ENCODE peak calls at places on chromosomes 4 and X, in seven cellular contexts. Y is IMR-90, H is mesenchymal stem cell, D is H9, T is mesendoderm, V is H1, Q is trophoblast cell. F is an unnamed sample.

GRCh38 chr4:187167126-187167525 is 443.5 kb upstream of the FAT1 start:
- DNase-seq in V (no peak), H (no peak), T (no peak), Q (peak), D (no peak), Y (no peak), F (no peak)

GRCh38 chr4:120816385-120816784 is 106.1 kb downstream of the PRDM5 start:
- DNase-seq in Q (no peak), Y (no peak), D (no peak), V (no peak), T (no peak), H (no peak), F (no peak)

GRCh38 chr4:188299161-188299560 is 159.9 kb downstream of the TRIML1 start:
- DNase-seq in T (peak), V (no peak), Y (peak), D (no peak), H (no peak), Q (no peak), F (no peak)

GRCh38 chrX:4239650-4240540 is 526.4 kb upstream of the PRKX start:
- DNase-seq in V (no peak), Q (no peak), Y (no peak), H (no peak), T (no peak), D (no peak), F (no peak)

GRCh38 chrX:49910344-49910743 is 12.1 kb upstream of the CLCN5 start:
- DNase-seq in Y (no peak), H (peak), D (no peak), T (no peak), Q (no peak), V (no peak), F (no peak)

GRCh38 chr4:1239141-1239948 is 9.6 kb downstream of the CTBP1 start:
- DNase-seq in Y (no peak), T (no peak), H (no peak), Q (no peak), V (no peak), D (no peak), F (no peak)

GRCh38 chr4:20773144-20773997 is 73.1 kb downstream of the PACRGL start:
- DNase-seq in V (peak), Y (peak), H (peak), T (peak), D (peak), Q (peak), F (peak)

GRCh38 chrX:8030361-8030760 is 103.1 kb upstream of the PNPLA4 start:
- DNase-seq in T (no peak), H (no peak), Y (no peak), Q (no peak), V (no peak), D (no peak), F (no peak)

GRCh38 chr4:184807261-184807660 is 18.5 kb downstream of the ACSL1 start:
- DNase-seq in Y (no peak), H (no peak), Q (no peak), V (no peak), T (no peak), D (no peak), F (no peak)
- H3K4me2 ChIP-seq in Y (no peak), H (no peak), Q (no peak), V (no peak), T (no peak), D (no peak), F (no peak)

DNA sequence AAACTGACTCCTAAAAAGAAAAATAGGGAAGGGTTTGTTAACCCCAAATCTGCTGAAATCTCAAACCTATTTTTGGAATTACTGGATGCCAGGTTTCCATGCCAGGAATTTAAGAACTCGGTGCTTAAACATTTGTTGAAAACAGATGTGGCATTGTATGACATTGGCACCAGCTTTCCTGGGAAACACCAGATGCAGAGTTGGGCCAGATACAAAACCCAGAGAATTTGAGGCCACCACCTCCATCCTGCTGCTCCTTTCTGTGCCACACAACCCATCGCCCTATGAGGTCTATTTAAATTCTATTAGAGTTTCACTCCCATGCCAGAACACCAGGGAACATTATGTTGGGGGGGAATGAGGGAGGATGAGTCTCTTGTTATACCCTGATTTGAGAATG is 71.7 kb downstream of the ARAP2 start:
- DNase-seq in V (no peak), H (no peak), T (no peak), Q (no peak), D (no peak), Y (no peak), F (no peak)
- H2BK5ac ChIP-seq in V (no peak), H (no peak), T (no peak), Q (no peak), D (no peak), Y (no peak), F (no peak)

DNA sequence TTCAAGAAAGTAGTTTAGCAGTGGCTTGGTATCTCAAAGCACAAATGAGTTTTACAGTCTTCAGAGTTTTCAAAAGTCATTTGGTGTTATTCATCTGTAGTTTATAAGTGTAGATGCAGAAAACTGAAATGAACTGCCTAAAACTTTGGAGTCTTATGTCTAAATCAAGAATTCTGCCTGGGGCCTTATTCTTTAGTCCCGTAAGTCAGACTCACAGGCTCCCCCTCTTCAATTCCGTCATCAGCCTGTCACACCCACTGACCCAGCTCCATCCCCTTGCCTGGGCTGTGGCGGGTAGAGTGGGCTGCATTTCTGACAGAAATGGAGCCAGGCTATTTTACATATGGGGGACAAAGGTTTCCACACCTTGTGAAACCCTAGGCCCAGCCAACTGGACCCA is 44.3 kb downstream of the TSPAN5 start:
- DNase-seq in H (no peak), Y (no peak), T (no peak), Q (no peak), V (no peak), D (no peak), F (no peak)
- H3K9ac ChIP-seq in H (no peak), Y (no peak), T (no peak), Q (no peak), V (no peak), D (no peak), F (no peak)

DNA sequence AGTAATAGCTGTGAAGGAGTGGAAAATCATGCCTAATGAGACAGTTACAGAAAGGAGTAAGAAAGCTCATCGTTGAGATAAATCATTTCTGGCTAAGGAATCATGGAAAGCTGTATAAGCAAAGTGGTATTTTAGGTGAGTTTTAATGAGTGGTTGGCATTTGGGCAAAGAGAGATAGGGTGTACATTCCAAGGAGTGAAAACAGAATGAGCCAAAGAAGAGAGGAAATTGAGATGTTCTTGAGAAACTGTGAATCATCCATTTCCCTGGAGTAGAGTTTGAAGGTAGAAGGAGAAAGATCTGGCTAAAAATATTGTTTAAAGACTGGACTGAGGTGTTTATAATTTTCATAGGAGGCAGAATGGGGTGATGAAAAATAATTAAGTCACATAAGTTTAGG is 9.5 kb downstream of the ARSJ start:
- DNase-seq in D (no peak), H (no peak), Y (no peak), T (no peak), Q (no peak), V (no peak), F (no peak)
- H3K4me2 ChIP-seq in D (no peak), H (no peak), Y (peak), T (no peak), Q (no peak), V (no peak), F (no peak)

GRCh38 chrX:43504394-43504793 is 151.7 kb upstream of the MAOA start:
- DNase-seq in D (no peak), Y (no peak), Q (no peak), V (no peak), T (no peak), H (peak), F (no peak)
- H2BK5ac ChIP-seq in D (no peak), Y (no peak), Q (no peak), V (no peak), T (no peak), H (no peak), F (no peak)

GRCh38 chr4:2591189-2591588 is 54.7 kb downstream of the FAM193A start:
- DNase-seq in T (peak), Y (peak), V (peak), D (peak), H (peak), Q (no peak), F (no peak)
- H3K9ac ChIP-seq in T (no peak), Y (no peak), V (no peak), D (no peak), H (peak), Q (no peak), F (no peak)

DNA sequence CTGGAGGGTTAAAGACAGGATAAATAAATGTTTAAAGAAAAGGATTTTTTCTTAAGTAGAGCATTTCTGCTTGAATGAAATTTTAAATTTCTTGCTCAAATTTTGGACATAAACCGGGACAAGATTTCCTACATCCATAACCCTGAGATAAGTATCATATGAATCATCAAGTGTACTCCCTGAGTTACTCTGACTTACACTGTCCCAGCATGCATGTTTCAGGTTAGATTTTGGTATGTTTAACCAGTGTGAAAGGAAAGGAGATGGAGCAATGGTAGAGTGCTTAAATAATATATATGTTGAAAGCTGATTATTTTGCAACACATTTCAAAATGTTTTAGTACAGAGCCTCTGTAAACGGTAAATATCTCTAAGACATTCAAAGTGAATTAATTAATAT is 175.2 kb downstream of the ADGRL3 start:
- DNase-seq in H (no peak), Q (no peak), V (no peak), Y (no peak), T (no peak), D (no peak), F (no peak)
- H3K4me2 ChIP-seq in H (no peak), Q (no peak), V (no peak), Y (no peak), T (no peak), D (no peak), F (no peak)

DNA sequence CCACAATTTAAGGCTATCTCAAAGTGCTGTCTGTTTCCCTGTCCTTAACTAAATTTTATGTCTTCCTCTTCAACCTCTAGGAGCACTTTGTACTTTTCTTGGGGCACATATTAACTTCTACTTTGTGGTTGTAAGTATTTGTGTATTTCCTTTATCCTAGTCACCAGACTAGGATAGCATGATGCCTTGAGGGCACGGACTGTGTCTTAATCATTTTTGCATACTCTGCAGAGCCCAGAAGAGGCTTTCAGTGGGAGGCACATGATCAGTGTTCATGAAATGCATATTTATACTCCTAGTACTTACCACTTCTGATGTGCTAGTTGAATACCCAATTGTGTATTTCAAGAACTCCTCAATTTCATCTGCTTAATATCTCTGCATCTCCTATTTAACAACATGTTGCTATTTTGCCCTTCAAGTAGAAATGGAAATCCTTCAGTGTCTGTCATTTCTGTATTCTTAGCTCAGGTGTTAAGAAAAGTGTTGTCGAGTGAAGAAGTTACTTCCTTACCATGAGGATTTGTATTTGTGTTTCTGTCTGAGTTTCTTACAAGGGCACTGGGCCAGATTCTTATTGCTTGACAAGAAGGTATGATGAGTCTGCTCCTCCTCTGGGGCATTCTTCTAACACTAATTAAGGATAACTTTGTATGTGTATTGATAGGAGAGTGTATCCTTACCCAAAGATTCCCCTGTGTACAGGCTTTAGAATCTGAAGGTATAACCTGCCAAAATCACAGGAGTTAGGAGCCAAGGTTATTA is 28.3 kb upstream of the PGRMC2 start:
- DNase-seq in H (peak), V (no peak), D (no peak), Y (no peak), T (no peak), Q (no peak), F (no peak)
- H2BK5ac ChIP-seq in H (no peak), V (no peak), D (no peak), Y (peak), T (no peak), Q (no peak), F (no peak)

GRCh38 chr4:73718375-73719373 is 21.7 kb upstream of the CXCL8 start:
- DNase-seq in Q (no peak), V (no peak), T (no peak), D (no peak), Y (no peak), H (no peak), F (no peak)
- H3K9ac ChIP-seq in Q (no peak), V (no peak), T (no peak), D (no peak), Y (no peak), H (peak), F (no peak)

F was measured in neuronal stem cell.